ENCODE peak calls at places on chromosome 10, in six cellular contexts. One of them, this sample, is unnamed.

GRCh38 chr10:52248697-52249306 is 65.3 kb upstream of the DKK1 start:
- DNase-seq in CD4-positive, alpha-beta memory T cell: no peak
- DNase-seq in ascending aorta: no peak
- DNase-seq in CD8-positive, alpha-beta T cell: no peak
- DNase-seq in mammary epithelial cell: no peak
- DNase-seq in SJSA1: no peak
- DNase-seq in this sample: no peak

GRCh38 chr10:32661346-32661745 is 215.4 kb downstream of the CCDC7 start:
- DNase-seq in CD4-positive, alpha-beta memory T cell: no peak
- DNase-seq in ascending aorta: no peak
- DNase-seq in CD8-positive, alpha-beta T cell: no peak
- DNase-seq in mammary epithelial cell: no peak
- DNase-seq in SJSA1: no peak
- DNase-seq in this sample: no peak

GRCh38 chr10:58963723-58964124 is 212.7 kb upstream of the PHYHIPL start:
- DNase-seq in CD4-positive, alpha-beta memory T cell: no peak
- DNase-seq in ascending aorta: no peak
- DNase-seq in CD8-positive, alpha-beta T cell: no peak
- DNase-seq in mammary epithelial cell: no peak
- DNase-seq in SJSA1: no peak
- DNase-seq in this sample: no peak

GRCh38 chr10:43203491-43204393 is 63.1 kb downstream of the RASGEF1A start:
- DNase-seq in CD4-positive, alpha-beta memory T cell: no peak
- DNase-seq in ascending aorta: no peak
- DNase-seq in CD8-positive, alpha-beta T cell: no peak
- DNase-seq in mammary epithelial cell: no peak
- DNase-seq in SJSA1: peak; percentile 42
- DNase-seq in this sample: no peak

GRCh38 chr10:132497083-132497680 is 40.4 kb upstream of the INPP5A start:
- DNase-seq in CD4-positive, alpha-beta memory T cell: no peak
- DNase-seq in ascending aorta: no peak
- DNase-seq in CD8-positive, alpha-beta T cell: no peak
- DNase-seq in mammary epithelial cell: no peak
- DNase-seq in SJSA1: peak; percentile 31
- DNase-seq in this sample: no peak

GRCh38 chr10:123884907-123885381 is 6.7 kb downstream of the CPXM2 start:
- DNase-seq in CD4-positive, alpha-beta memory T cell: no peak
- DNase-seq in ascending aorta: no peak
- DNase-seq in CD8-positive, alpha-beta T cell: no peak
- DNase-seq in mammary epithelial cell: no peak
- DNase-seq in SJSA1: no peak
- DNase-seq in this sample: no peak

GRCh38 chr10:84938117-84938905 is 609.9 kb downstream of the CCSER2 start:
- DNase-seq in CD4-positive, alpha-beta memory T cell: no peak
- DNase-seq in ascending aorta: no peak
- DNase-seq in CD8-positive, alpha-beta T cell: no peak
- DNase-seq in mammary epithelial cell: no peak
- DNase-seq in SJSA1: no peak
- DNase-seq in this sample: no peak

GRCh38 chr10:126006264-126006663 is 109.9 kb downstream of the FANK1 start:
- DNase-seq in CD4-positive, alpha-beta memory T cell: no peak
- DNase-seq in ascending aorta: no peak
- DNase-seq in CD8-positive, alpha-beta T cell: no peak
- DNase-seq in mammary epithelial cell: no peak
- DNase-seq in SJSA1: no peak
- DNase-seq in this sample: no peak

GRCh38 chr10:9733764-9734163 is 1283.9 kb upstream of the CELF2 start:
- DNase-seq in CD4-positive, alpha-beta memory T cell: no peak
- DNase-seq in ascending aorta: no peak
- DNase-seq in CD8-positive, alpha-beta T cell: no peak
- DNase-seq in mammary epithelial cell: no peak
- DNase-seq in SJSA1: no peak
- DNase-seq in this sample: no peak

GRCh38 chr10:5976689-5977470 is 463 bp downstream of the IL15RA start:
- DNase-seq in CD4-positive, alpha-beta memory T cell: peak; percentile 16
- DNase-seq in ascending aorta: no peak
- DNase-seq in CD8-positive, alpha-beta T cell: peak; percentile 16
- DNase-seq in mammary epithelial cell: peak; percentile 52
- DNase-seq in SJSA1: peak; percentile 52
- DNase-seq in this sample: no peak

GRCh38 chr10:124604214-124605000 is 139.8 kb downstream of the FAM53B start:
- DNase-seq in CD4-positive, alpha-beta memory T cell: no peak
- DNase-seq in ascending aorta: no peak
- DNase-seq in CD8-positive, alpha-beta T cell: no peak
- DNase-seq in mammary epithelial cell: no peak
- DNase-seq in SJSA1: no peak
- DNase-seq in this sample: no peak

GRCh38 chr10:126565456-126565855 is 105.0 kb downstream of the C10orf90 start:
- DNase-seq in CD4-positive, alpha-beta memory T cell: no peak
- DNase-seq in ascending aorta: no peak
- DNase-seq in CD8-positive, alpha-beta T cell: no peak
- DNase-seq in mammary epithelial cell: no peak
- DNase-seq in SJSA1: no peak
- DNase-seq in this sample: no peak

GRCh38 chr10:105185101-105185500 is 544.0 kb downstream of the SORCS3 start:
- DNase-seq in CD4-positive, alpha-beta memory T cell: no peak
- DNase-seq in ascending aorta: no peak
- DNase-seq in CD8-positive, alpha-beta T cell: no peak
- DNase-seq in mammary epithelial cell: peak; percentile 13
- DNase-seq in SJSA1: no peak
- DNase-seq in this sample: no peak

GRCh38 chr10:93493162-93493561 is 3.2 kb upstream of the CEP55 start:
- DNase-seq in CD4-positive, alpha-beta memory T cell: no peak
- DNase-seq in ascending aorta: no peak
- DNase-seq in CD8-positive, alpha-beta T cell: no peak
- DNase-seq in mammary epithelial cell: no peak
- DNase-seq in SJSA1: no peak
- DNase-seq in this sample: no peak

GRCh38 chr10:89591111-89591795 is 53.8 kb downstream of the PANK1 start:
- DNase-seq in CD4-positive, alpha-beta memory T cell: no peak
- DNase-seq in ascending aorta: no peak
- DNase-seq in CD8-positive, alpha-beta T cell: no peak
- DNase-seq in mammary epithelial cell: no peak
- DNase-seq in SJSA1: no peak
- DNase-seq in this sample: peak; percentile 18

GRCh38 chr10:125691160-125691981 is 8.4 kb upstream of the TEX36 start:
- DNase-seq in CD4-positive, alpha-beta memory T cell: no peak
- DNase-seq in ascending aorta: no peak
- DNase-seq in CD8-positive, alpha-beta T cell: no peak
- DNase-seq in mammary epithelial cell: no peak
- DNase-seq in SJSA1: no peak
- DNase-seq in this sample: no peak

GRCh38 chr10:78691301-78692030 is 377.3 kb upstream of the ZMIZ1 start:
- DNase-seq in CD4-positive, alpha-beta memory T cell: no peak
- DNase-seq in ascending aorta: no peak
- DNase-seq in CD8-positive, alpha-beta T cell: no peak
- DNase-seq in mammary epithelial cell: no peak
- DNase-seq in SJSA1: no peak
- DNase-seq in this sample: no peak

GRCh38 chr10:107144490-107144889 is 20.0 kb downstream of the SORCS1 start:
- DNase-seq in CD4-positive, alpha-beta memory T cell: no peak
- DNase-seq in ascending aorta: no peak
- DNase-seq in CD8-positive, alpha-beta T cell: no peak
- DNase-seq in mammary epithelial cell: no peak
- DNase-seq in SJSA1: no peak
- DNase-seq in this sample: no peak

GRCh38 chr10:72639441-72639873 is 13.6 kb upstream of the MICU1 start:
- DNase-seq in CD4-positive, alpha-beta memory T cell: no peak
- DNase-seq in ascending aorta: no peak
- DNase-seq in CD8-positive, alpha-beta T cell: no peak
- DNase-seq in mammary epithelial cell: no peak
- DNase-seq in SJSA1: no peak
- DNase-seq in this sample: no peak

GRCh38 chr10:18685555-18685954 is 26.3 kb downstream of the ARL5B start:
- DNase-seq in CD4-positive, alpha-beta memory T cell: no peak
- DNase-seq in ascending aorta: no peak
- DNase-seq in CD8-positive, alpha-beta T cell: no peak
- DNase-seq in mammary epithelial cell: no peak
- DNase-seq in SJSA1: no peak
- DNase-seq in this sample: no peak

GRCh38 chr10:132507956-132508490 is 29.6 kb upstream of the INPP5A start:
- DNase-seq in CD4-positive, alpha-beta memory T cell: no peak
- DNase-seq in ascending aorta: no peak
- DNase-seq in CD8-positive, alpha-beta T cell: no peak
- DNase-seq in mammary epithelial cell: no peak
- DNase-seq in SJSA1: no peak
- DNase-seq in this sample: no peak

GRCh38 chr10:102479651-102480050 is 22.9 kb downstream of the ACTR1A start:
- DNase-seq in CD4-positive, alpha-beta memory T cell: no peak
- DNase-seq in ascending aorta: no peak
- DNase-seq in CD8-positive, alpha-beta T cell: no peak
- DNase-seq in mammary epithelial cell: no peak
- DNase-seq in SJSA1: no peak
- DNase-seq in this sample: no peak
- H3K36me3 ChIP-seq in CD4-positive, alpha-beta memory T cell: peaks cover 48% of the 10 kb centered on the region
- H3K36me3 ChIP-seq in ascending aorta: peaks cover 55% of the 10 kb centered on the region
- H3K36me3 ChIP-seq in CD8-positive, alpha-beta T cell: peaks cover 32% of the 10 kb centered on the region
- H3K36me3 ChIP-seq in mammary epithelial cell: peaks cover 15% of the 10 kb centered on the region
- H3K36me3 ChIP-seq in SJSA1: peaks cover 58% of the 10 kb centered on the region
- H3K36me3 ChIP-seq in this sample: peaks cover 59% of the 10 kb centered on the region

DNA sequence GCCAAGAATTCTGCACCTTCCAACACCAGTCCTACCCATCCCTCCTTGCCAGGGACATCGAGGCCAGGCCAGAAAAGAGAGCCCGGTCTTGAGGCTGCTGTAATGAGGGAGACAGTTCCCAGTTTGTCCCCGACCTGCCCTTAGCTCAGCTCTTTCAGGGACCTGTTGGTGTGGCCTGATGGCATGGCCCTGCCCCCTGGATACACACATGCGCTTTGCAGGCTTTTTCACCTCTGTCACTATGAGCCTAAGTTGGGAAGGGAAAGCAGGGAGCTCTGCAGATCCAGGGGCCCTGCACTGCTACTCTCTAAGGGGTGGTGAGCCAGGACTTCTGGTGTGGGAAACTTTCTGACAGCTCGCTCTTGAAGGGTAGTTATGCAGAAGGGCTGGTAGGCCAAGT is 2.1 kb downstream of the SCD start:
- DNase-seq in CD4-positive, alpha-beta memory T cell: no peak
- DNase-seq in ascending aorta: no peak
- DNase-seq in CD8-positive, alpha-beta T cell: no peak
- DNase-seq in mammary epithelial cell: no peak
- DNase-seq in SJSA1: no peak
- DNase-seq in this sample: no peak
- H3K4me3 ChIP-seq in CD4-positive, alpha-beta memory T cell: no peak overlapping the region
- H3K4me3 ChIP-seq in ascending aorta: no peak overlapping the region
- H3K4me3 ChIP-seq in CD8-positive, alpha-beta T cell: no peak overlapping the region
- H3K4me3 ChIP-seq in mammary epithelial cell: peak overlapping the region; percentile 96
- H3K4me3 ChIP-seq in SJSA1: no peak overlapping the region
- H3K4me3 ChIP-seq in this sample: peak overlapping the region; percentile 95

GRCh38 chr10:4345842-4346241 is 480.2 kb upstream of the AKR1E2 start:
- DNase-seq in CD4-positive, alpha-beta memory T cell: no peak
- DNase-seq in ascending aorta: no peak
- DNase-seq in CD8-positive, alpha-beta T cell: no peak
- DNase-seq in mammary epithelial cell: no peak
- DNase-seq in SJSA1: no peak
- DNase-seq in this sample: no peak
- H3K27ac ChIP-seq in CD4-positive, alpha-beta memory T cell: no peak overlapping the region
- H3K27ac ChIP-seq in ascending aorta: peak overlapping the region; percentile 85
- H3K27ac ChIP-seq in CD8-positive, alpha-beta T cell: no peak overlapping the region
- H3K27ac ChIP-seq in mammary epithelial cell: peak overlapping the region; percentile 90
- H3K27ac ChIP-seq in SJSA1: no peak overlapping the region
- H3K27ac ChIP-seq in this sample: no peak overlapping the region

DNA sequence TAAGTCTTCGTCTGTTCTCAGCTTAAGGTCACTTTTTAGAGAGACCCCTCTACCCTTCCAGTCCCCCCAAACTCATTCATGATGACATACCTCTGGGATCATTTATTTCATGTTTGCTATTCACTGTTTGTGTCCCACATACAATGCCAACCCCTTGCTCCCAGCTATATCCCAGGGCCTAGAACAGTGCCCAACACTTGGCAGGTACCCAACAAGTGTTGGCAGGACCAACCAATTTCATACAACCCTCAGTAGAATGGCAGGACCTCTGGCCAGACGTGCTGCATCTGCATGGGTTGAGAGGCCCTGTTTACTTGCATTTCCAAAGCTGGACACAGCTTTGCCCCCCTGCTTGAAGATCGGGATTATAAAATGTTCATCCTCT is 117.9 kb downstream of the RGS10 start:
- DNase-seq in CD4-positive, alpha-beta memory T cell: no peak
- DNase-seq in ascending aorta: no peak
- DNase-seq in CD8-positive, alpha-beta T cell: no peak
- DNase-seq in mammary epithelial cell: no peak
- DNase-seq in SJSA1: no peak
- DNase-seq in this sample: no peak
- H3K36me3 ChIP-seq in CD4-positive, alpha-beta memory T cell: peaks cover 8% of the 10 kb centered on the region
- H3K36me3 ChIP-seq in ascending aorta: peaks cover 40% of the 10 kb centered on the region
- H3K36me3 ChIP-seq in CD8-positive, alpha-beta T cell: peaks cover 6% of the 10 kb centered on the region
- H3K36me3 ChIP-seq in mammary epithelial cell: no peaks in the 10 kb centered on the region
- H3K36me3 ChIP-seq in SJSA1: peaks cover 32% of the 10 kb centered on the region
- H3K36me3 ChIP-seq in this sample: peaks cover 17% of the 10 kb centered on the region

GRCh38 chr10:61760943-61761824 is 98.5 kb downstream of the CABCOCO1 start:
- DNase-seq in CD4-positive, alpha-beta memory T cell: no peak
- DNase-seq in ascending aorta: no peak
- DNase-seq in CD8-positive, alpha-beta T cell: no peak
- DNase-seq in mammary epithelial cell: peak; percentile 74
- DNase-seq in SJSA1: peak; percentile 43
- DNase-seq in this sample: peak; percentile 60
- H3K4me3 ChIP-seq in CD4-positive, alpha-beta memory T cell: no peak overlapping the region
- H3K4me3 ChIP-seq in ascending aorta: no peak overlapping the region
- H3K4me3 ChIP-seq in CD8-positive, alpha-beta T cell: no peak overlapping the region
- H3K4me3 ChIP-seq in mammary epithelial cell: no peak overlapping the region
- H3K4me3 ChIP-seq in SJSA1: no peak overlapping the region
- H3K4me3 ChIP-seq in this sample: no peak overlapping the region

GRCh38 chr10:48701139-48701901 is 16.6 kb downstream of the WDFY4 start:
- DNase-seq in CD4-positive, alpha-beta memory T cell: no peak
- DNase-seq in ascending aorta: no peak
- DNase-seq in CD8-positive, alpha-beta T cell: no peak
- DNase-seq in mammary epithelial cell: no peak
- DNase-seq in SJSA1: no peak
- DNase-seq in this sample: no peak
- H3K27ac ChIP-seq in CD4-positive, alpha-beta memory T cell: no peak overlapping the region
- H3K27ac ChIP-seq in ascending aorta: no peak overlapping the region
- H3K27ac ChIP-seq in CD8-positive, alpha-beta T cell: no peak overlapping the region
- H3K27ac ChIP-seq in mammary epithelial cell: no peak overlapping the region
- H3K27ac ChIP-seq in SJSA1: no peak overlapping the region
- H3K27ac ChIP-seq in this sample: no peak overlapping the region

GRCh38 chr10:45421231-45422097 is 47.4 kb downstream of the ALOX5 start:
- DNase-seq in CD4-positive, alpha-beta memory T cell: peak; percentile 16
- DNase-seq in ascending aorta: no peak
- DNase-seq in CD8-positive, alpha-beta T cell: no peak
- DNase-seq in mammary epithelial cell: no peak
- DNase-seq in SJSA1: peak; percentile 37
- DNase-seq in this sample: no peak
- H3K36me3 ChIP-seq in CD4-positive, alpha-beta memory T cell: no peaks in the 10 kb centered on the region
- H3K36me3 ChIP-seq in ascending aorta: no peaks in the 10 kb centered on the region
- H3K36me3 ChIP-seq in CD8-positive, alpha-beta T cell: no peaks in the 10 kb centered on the region
- H3K36me3 ChIP-seq in mammary epithelial cell: no peaks in the 10 kb centered on the region
- H3K36me3 ChIP-seq in SJSA1: no peaks in the 10 kb centered on the region
- H3K36me3 ChIP-seq in this sample: no peaks in the 10 kb centered on the region

GRCh38 chr10:110764793-110765512 is 106.8 kb upstream of the PDCD4 start:
- DNase-seq in CD4-positive, alpha-beta memory T cell: no peak
- DNase-seq in ascending aorta: no peak
- DNase-seq in CD8-positive, alpha-beta T cell: no peak
- DNase-seq in mammary epithelial cell: no peak
- DNase-seq in SJSA1: no peak
- DNase-seq in this sample: no peak
- H3K4me3 ChIP-seq in CD4-positive, alpha-beta memory T cell: no peak overlapping the region
- H3K4me3 ChIP-seq in ascending aorta: no peak overlapping the region
- H3K4me3 ChIP-seq in CD8-positive, alpha-beta T cell: no peak overlapping the region
- H3K4me3 ChIP-seq in mammary epithelial cell: no peak overlapping the region
- H3K4me3 ChIP-seq in SJSA1: no peak overlapping the region
- H3K4me3 ChIP-seq in this sample: no peak overlapping the region

This sample was measured in brain microvascular endothelial cell.